ENCODE peak calls at places on chromosome 21, in seven cellular contexts. One of them, this sample, is unnamed.

GRCh38 chr21:43854773-43855633 is 10.0 kb upstream of the AGPAT3 start:
- DNase-seq in cardiac fibroblast: peak; percentile 19
- DNase-seq in AG04450: no peak
- DNase-seq in nephron progenitor cell: no peak
- DNase-seq in H1: no peak
- DNase-seq in fibroblast of mammary gland: no peak
- DNase-seq in GM12865: peak; percentile 80
- DNase-seq in this sample: no peak

GRCh38 chr21:46065215-46065992 is 32.5 kb upstream of the COL6A2 start:
- DNase-seq in cardiac fibroblast: peak; percentile 77
- DNase-seq in AG04450: no peak
- DNase-seq in nephron progenitor cell: no peak
- DNase-seq in H1: no peak
- DNase-seq in fibroblast of mammary gland: peak; percentile 83
- DNase-seq in GM12865: no peak
- DNase-seq in this sample: no peak

GRCh38 chr21:37758997-37759396 is 157.3 kb downstream of the KCNJ6 start:
- DNase-seq in cardiac fibroblast: peak; percentile 44
- DNase-seq in AG04450: peak; percentile 13
- DNase-seq in nephron progenitor cell: peak; percentile 63
- DNase-seq in H1: peak; percentile 84
- DNase-seq in fibroblast of mammary gland: peak; percentile 30
- DNase-seq in GM12865: peak; percentile 43
- DNase-seq in this sample: peak; percentile 54

GRCh38 chr21:31460985-31461384 is 116.9 kb upstream of the TIAM1 start:
- DNase-seq in cardiac fibroblast: no peak
- DNase-seq in AG04450: no peak
- DNase-seq in nephron progenitor cell: no peak
- DNase-seq in H1: no peak
- DNase-seq in fibroblast of mammary gland: no peak
- DNase-seq in GM12865: no peak
- DNase-seq in this sample: no peak

GRCh38 chr21:29231781-29232548 is 66.8 kb upstream of the BACH1 start:
- DNase-seq in cardiac fibroblast: no peak
- DNase-seq in AG04450: no peak
- DNase-seq in nephron progenitor cell: no peak
- DNase-seq in H1: no peak
- DNase-seq in fibroblast of mammary gland: no peak
- DNase-seq in GM12865: peak; percentile 44
- DNase-seq in this sample: no peak

GRCh38 chr21:35525443-35525842 is 476.3 kb upstream of the RUNX1 start:
- DNase-seq in cardiac fibroblast: no peak
- DNase-seq in AG04450: no peak
- DNase-seq in nephron progenitor cell: no peak
- DNase-seq in H1: no peak
- DNase-seq in fibroblast of mammary gland: peak; percentile 68
- DNase-seq in GM12865: no peak
- DNase-seq in this sample: no peak

GRCh38 chr21:25885405-25885804 is 150.6 kb downstream of the GABPA start:
- DNase-seq in cardiac fibroblast: no peak
- DNase-seq in AG04450: no peak
- DNase-seq in nephron progenitor cell: no peak
- DNase-seq in H1: no peak
- DNase-seq in fibroblast of mammary gland: no peak
- DNase-seq in GM12865: no peak
- DNase-seq in this sample: no peak

GRCh38 chr21:14863745-14864210 is 201.0 kb downstream of the NRIP1 start:
- DNase-seq in cardiac fibroblast: peak; percentile 25
- DNase-seq in AG04450: no peak
- DNase-seq in nephron progenitor cell: no peak
- DNase-seq in H1: no peak
- DNase-seq in fibroblast of mammary gland: peak; percentile 30
- DNase-seq in GM12865: no peak
- DNase-seq in this sample: peak; percentile 36

GRCh38 chr21:21165063-21165645 is 166.9 kb downstream of the NCAM2 start:
- DNase-seq in cardiac fibroblast: peak; percentile 86
- DNase-seq in AG04450: peak; percentile 88
- DNase-seq in nephron progenitor cell: no peak
- DNase-seq in H1: no peak
- DNase-seq in fibroblast of mammary gland: peak; percentile 94
- DNase-seq in GM12865: no peak
- DNase-seq in this sample: peak; percentile 8

GRCh38 chr21:26116456-26117011 is 54.0 kb downstream of the APP start:
- DNase-seq in cardiac fibroblast: peak; percentile 68
- DNase-seq in AG04450: no peak
- DNase-seq in nephron progenitor cell: no peak
- DNase-seq in H1: no peak
- DNase-seq in fibroblast of mammary gland: peak; percentile 82
- DNase-seq in GM12865: no peak
- DNase-seq in this sample: no peak

GRCh38 chr21:28811860-28812259 is 180.8 kb downstream of the LTN1 start:
- DNase-seq in cardiac fibroblast: no peak
- DNase-seq in AG04450: no peak
- DNase-seq in nephron progenitor cell: no peak
- DNase-seq in H1: no peak
- DNase-seq in fibroblast of mammary gland: no peak
- DNase-seq in GM12865: no peak
- DNase-seq in this sample: no peak

GRCh38 chr21:43266534-43266933 is 97.7 kb downstream of the CRYAA start:
- DNase-seq in cardiac fibroblast: peak; percentile 64
- DNase-seq in AG04450: no peak
- DNase-seq in nephron progenitor cell: no peak
- DNase-seq in H1: no peak
- DNase-seq in fibroblast of mammary gland: peak; percentile 55
- DNase-seq in GM12865: no peak
- DNase-seq in this sample: peak; percentile 85

GRCh38 chr21:37780991-37781983 is 135.0 kb downstream of the KCNJ6 start:
- DNase-seq in cardiac fibroblast: no peak
- DNase-seq in AG04450: no peak
- DNase-seq in nephron progenitor cell: no peak
- DNase-seq in H1: no peak
- DNase-seq in fibroblast of mammary gland: peak; percentile 12
- DNase-seq in GM12865: no peak
- DNase-seq in this sample: no peak

GRCh38 chr21:33266050-33266783 is at the start of gene IL10RB:
- DNase-seq in cardiac fibroblast: peak; percentile 66
- DNase-seq in AG04450: no peak
- DNase-seq in nephron progenitor cell: peak; percentile 86
- DNase-seq in H1: peak; percentile 86
- DNase-seq in fibroblast of mammary gland: peak; percentile 28
- DNase-seq in GM12865: peak; percentile 89
- DNase-seq in this sample: peak; percentile 56

GRCh38 chr21:31560479-31560878 is 99.0 kb upstream of the SOD1 start:
- DNase-seq in cardiac fibroblast: no peak
- DNase-seq in AG04450: no peak
- DNase-seq in nephron progenitor cell: no peak
- DNase-seq in H1: no peak
- DNase-seq in fibroblast of mammary gland: no peak
- DNase-seq in GM12865: no peak
- DNase-seq in this sample: no peak

GRCh38 chr21:35886887-35887286 is 173.4 kb downstream of the SETD4 start:
- DNase-seq in cardiac fibroblast: no peak
- DNase-seq in AG04450: no peak
- DNase-seq in nephron progenitor cell: no peak
- DNase-seq in H1: no peak
- DNase-seq in fibroblast of mammary gland: no peak
- DNase-seq in GM12865: no peak
- DNase-seq in this sample: no peak

GRCh38 chr21:44951186-44951915 is 11.5 kb downstream of the SLX9 start:
- DNase-seq in cardiac fibroblast: no peak
- DNase-seq in AG04450: no peak
- DNase-seq in nephron progenitor cell: no peak
- DNase-seq in H1: no peak
- DNase-seq in fibroblast of mammary gland: no peak
- DNase-seq in GM12865: no peak
- DNase-seq in this sample: no peak

GRCh38 chr21:44948426-44949120 is 8.7 kb downstream of the SLX9 start:
- DNase-seq in cardiac fibroblast: no peak
- DNase-seq in AG04450: no peak
- DNase-seq in nephron progenitor cell: no peak
- DNase-seq in H1: no peak
- DNase-seq in fibroblast of mammary gland: no peak
- DNase-seq in GM12865: no peak
- DNase-seq in this sample: no peak

GRCh38 chr21:44949161-44950015 is 9.6 kb downstream of the SLX9 start:
- DNase-seq in cardiac fibroblast: peak; percentile 79
- DNase-seq in AG04450: no peak
- DNase-seq in nephron progenitor cell: peak; percentile 94
- DNase-seq in H1: peak; percentile 98
- DNase-seq in fibroblast of mammary gland: peak; percentile 71
- DNase-seq in GM12865: peak; percentile 81
- DNase-seq in this sample: peak; percentile 83

GRCh38 chr21:44950351-44950750 is 10.5 kb downstream of the SLX9 start:
- DNase-seq in cardiac fibroblast: no peak
- DNase-seq in AG04450: no peak
- DNase-seq in nephron progenitor cell: no peak
- DNase-seq in H1: no peak
- DNase-seq in fibroblast of mammary gland: no peak
- DNase-seq in GM12865: no peak
- DNase-seq in this sample: no peak

DNA sequence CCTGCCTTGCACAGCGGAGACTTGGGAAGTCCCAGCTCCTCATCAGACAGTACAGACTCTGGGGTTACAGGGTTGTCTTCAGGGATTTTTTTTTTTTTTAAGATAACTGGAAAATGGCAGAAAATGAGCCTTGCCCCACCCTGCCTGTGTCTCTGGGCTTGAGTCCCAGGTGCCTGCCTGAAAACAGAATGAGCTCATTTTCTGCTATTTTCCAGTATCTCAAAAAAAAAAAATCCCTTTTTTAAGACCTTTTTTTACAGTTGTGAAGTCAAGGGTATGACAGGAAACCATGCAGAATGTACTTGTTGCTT is 10.1 kb downstream of the SLX9 start:
- DNase-seq in cardiac fibroblast: no peak
- DNase-seq in AG04450: no peak
- DNase-seq in nephron progenitor cell: no peak
- DNase-seq in H1: no peak
- DNase-seq in fibroblast of mammary gland: no peak
- DNase-seq in GM12865: no peak
- DNase-seq in this sample: no peak
- TF ChIP-seq CTCF in cardiac fibroblast: no peak
- TF ChIP-seq CTCF in AG04450: no peak
- TF ChIP-seq CTCF in nephron progenitor cell: peak; percentile 18
- TF ChIP-seq CTCF in H1: no peak
- TF ChIP-seq CTCF in fibroblast of mammary gland: no peak
- TF ChIP-seq CTCF in GM12865: no peak
- TF ChIP-seq CTCF in this sample: no peak

DNA sequence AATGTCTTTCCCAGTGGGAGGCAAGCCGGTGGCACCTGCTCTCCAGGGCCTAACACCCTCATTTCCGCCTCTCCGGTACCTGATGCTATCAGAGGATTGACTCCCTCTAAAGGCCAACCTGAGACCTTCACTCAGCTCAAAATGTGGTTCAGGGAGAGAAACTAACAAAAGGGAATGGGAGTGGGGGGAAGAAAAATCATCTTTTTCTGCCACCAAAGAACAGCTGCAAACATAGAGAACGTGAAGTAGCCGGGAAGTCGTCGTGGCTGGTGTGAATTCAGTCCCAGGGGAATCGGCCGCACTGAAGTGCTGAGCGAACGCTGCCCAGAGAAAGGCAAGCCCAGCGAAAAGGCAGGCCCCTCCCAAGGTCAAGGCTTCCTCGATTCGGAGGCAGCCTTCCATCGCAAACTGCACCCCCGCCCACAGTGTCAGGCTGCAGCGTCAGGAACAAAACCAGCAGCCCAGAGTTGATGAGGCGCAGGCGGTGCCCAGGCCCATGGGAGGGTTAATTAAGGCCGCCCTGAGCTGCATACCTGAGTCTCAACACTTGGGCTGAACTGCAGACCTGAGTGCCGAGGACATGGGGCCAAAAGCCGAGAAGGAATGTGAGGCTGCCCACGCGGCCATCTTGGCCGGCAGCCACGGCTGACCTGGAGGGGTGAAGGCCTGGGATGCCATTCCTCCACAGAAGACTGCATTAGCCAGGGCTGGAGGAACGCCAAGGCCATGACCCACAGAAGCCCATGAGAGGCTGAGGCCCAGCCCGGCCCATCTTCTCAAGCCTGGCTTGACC is 160.2 kb downstream of the PSMG1 start:
- DNase-seq in cardiac fibroblast: peak; percentile 98
- DNase-seq in AG04450: no peak
- DNase-seq in nephron progenitor cell: peak; percentile 35
- DNase-seq in H1: no peak
- DNase-seq in fibroblast of mammary gland: peak; percentile 40
- DNase-seq in GM12865: no peak
- DNase-seq in this sample: peak; percentile 33
- TF ChIP-seq CTCF in cardiac fibroblast: no peak
- TF ChIP-seq CTCF in AG04450: peak; percentile 32
- TF ChIP-seq CTCF in nephron progenitor cell: peak; percentile 17
- TF ChIP-seq CTCF in H1: peak; percentile 62
- TF ChIP-seq CTCF in fibroblast of mammary gland: peak; percentile 18
- TF ChIP-seq CTCF in GM12865: no peak
- TF ChIP-seq CTCF in this sample: no peak

GRCh38 chr21:27759820-27760219 is 792.9 kb upstream of the ADAMTS5 start:
- DNase-seq in cardiac fibroblast: no peak
- DNase-seq in AG04450: no peak
- DNase-seq in nephron progenitor cell: no peak
- DNase-seq in H1: no peak
- DNase-seq in fibroblast of mammary gland: no peak
- DNase-seq in GM12865: no peak
- DNase-seq in this sample: peak; percentile 9
- TF ChIP-seq CTCF in cardiac fibroblast: peak; percentile 29
- TF ChIP-seq CTCF in AG04450: peak; percentile 5
- TF ChIP-seq CTCF in nephron progenitor cell: no peak
- TF ChIP-seq CTCF in H1: peak; percentile 18
- TF ChIP-seq CTCF in fibroblast of mammary gland: peak; percentile 16
- TF ChIP-seq CTCF in GM12865: no peak
- TF ChIP-seq CTCF in this sample: no peak

GRCh38 chr21:38944903-38945302 is 139.2 kb downstream of the ETS2 start:
- DNase-seq in cardiac fibroblast: no peak
- DNase-seq in AG04450: no peak
- DNase-seq in nephron progenitor cell: no peak
- DNase-seq in H1: peak; percentile 60
- DNase-seq in fibroblast of mammary gland: no peak
- DNase-seq in GM12865: no peak
- DNase-seq in this sample: no peak
- TF ChIP-seq CTCF in cardiac fibroblast: no peak
- TF ChIP-seq CTCF in AG04450: peak; percentile 18
- TF ChIP-seq CTCF in nephron progenitor cell: no peak
- TF ChIP-seq CTCF in H1: peak; percentile 35
- TF ChIP-seq CTCF in fibroblast of mammary gland: no peak
- TF ChIP-seq CTCF in GM12865: no peak
- TF ChIP-seq CTCF in this sample: no peak

GRCh38 chr21:41071410-41071809 is 96.5 kb upstream of the BACE2 start:
- DNase-seq in cardiac fibroblast: no peak
- DNase-seq in AG04450: no peak
- DNase-seq in nephron progenitor cell: peak; percentile 46
- DNase-seq in H1: peak; percentile 72
- DNase-seq in fibroblast of mammary gland: no peak
- DNase-seq in GM12865: no peak
- DNase-seq in this sample: peak; percentile 10
- TF ChIP-seq CTCF in cardiac fibroblast: no peak
- TF ChIP-seq CTCF in AG04450: no peak
- TF ChIP-seq CTCF in nephron progenitor cell: no peak
- TF ChIP-seq CTCF in H1: peak; percentile 73
- TF ChIP-seq CTCF in fibroblast of mammary gland: no peak
- TF ChIP-seq CTCF in GM12865: peak; percentile 2
- TF ChIP-seq CTCF in this sample: no peak

DNA sequence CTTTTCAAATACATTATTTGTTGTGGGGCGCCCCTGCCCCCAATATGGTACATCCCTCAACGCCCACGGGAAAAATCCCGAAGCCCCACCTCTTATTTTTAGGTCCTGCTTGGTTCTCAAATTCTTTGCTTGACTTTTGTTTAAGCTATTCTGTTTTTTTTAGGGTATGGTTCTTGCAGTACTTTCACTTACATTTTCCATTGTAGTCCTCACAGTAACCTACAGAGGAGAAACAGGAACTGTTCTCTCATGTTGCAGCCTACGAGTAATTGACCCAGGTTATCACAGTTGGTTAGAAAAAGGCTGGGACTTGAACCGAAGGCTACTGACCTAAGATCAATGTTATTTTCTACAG is 699 bp upstream of the C21orf91 start:
- DNase-seq in cardiac fibroblast: no peak
- DNase-seq in AG04450: peak; percentile 53
- DNase-seq in nephron progenitor cell: no peak
- DNase-seq in H1: no peak
- DNase-seq in fibroblast of mammary gland: no peak
- DNase-seq in GM12865: peak; percentile 87
- DNase-seq in this sample: no peak
- TF ChIP-seq CTCF in cardiac fibroblast: no peak
- TF ChIP-seq CTCF in AG04450: no peak
- TF ChIP-seq CTCF in nephron progenitor cell: no peak
- TF ChIP-seq CTCF in H1: no peak
- TF ChIP-seq CTCF in fibroblast of mammary gland: no peak
- TF ChIP-seq CTCF in GM12865: no peak
- TF ChIP-seq CTCF in this sample: no peak

This sample was measured in MCF 10A.